ENCODE peak calls at places on chromosomes 1 and 21, in nine cellular contexts. One of them, this sample, is unnamed.
A peak's percentile ranks its signal among the peaks of the same experiment; 100 is the strongest.

GRCh38 chr1:60809204-60809985 is 273.0 kb upstream of the NFIA start:
- DNase-seq in cerebellar cortex: no peak
- DNase-seq in HCT116: no peak
- DNase-seq in central memory CD8-positive, alpha-beta T cell: no peak
- DNase-seq in thoracic aorta: no peak
- DNase-seq in activated CD4-positive, alpha-beta T cell treated with anti-CD3 and anti-CD28 coated beads, Interleukin-2, amount 50 U/mL, for 24 hours: no peak
- DNase-seq in K562: no peak
- DNase-seq in stimulated activated naive CD8-positive, alpha-beta T cell treated with anti-CD3 and anti-CD28 coated beads, Interleukin-15, amount 100 ng/mL, for 72 hours: no peak
- DNase-seq in dorsolateral prefrontal cortex: no peak
- DNase-seq in this sample: no peak

GRCh38 chr1:243946946-243947345 is 96.9 kb upstream of the AKT3 start:
- DNase-seq in cerebellar cortex: peak; percentile 23
- DNase-seq in HCT116: no peak
- DNase-seq in central memory CD8-positive, alpha-beta T cell: no peak
- DNase-seq in thoracic aorta: no peak
- DNase-seq in activated CD4-positive, alpha-beta T cell treated with anti-CD3 and anti-CD28 coated beads, Interleukin-2, amount 50 U/mL, for 24 hours: peak; percentile 23
- DNase-seq in K562: peak; percentile 46
- DNase-seq in stimulated activated naive CD8-positive, alpha-beta T cell treated with anti-CD3 and anti-CD28 coated beads, Interleukin-15, amount 100 ng/mL, for 72 hours: peak; percentile 25
- DNase-seq in dorsolateral prefrontal cortex: no peak
- DNase-seq in this sample: no peak

GRCh38 chr1:50348449-50349241 is 74.6 kb downstream of the DMRTA2 start:
- DNase-seq in cerebellar cortex: peak; percentile 70
- DNase-seq in HCT116: peak; percentile 48
- DNase-seq in central memory CD8-positive, alpha-beta T cell: no peak
- DNase-seq in thoracic aorta: no peak
- DNase-seq in activated CD4-positive, alpha-beta T cell treated with anti-CD3 and anti-CD28 coated beads, Interleukin-2, amount 50 U/mL, for 24 hours: peak; percentile 46
- DNase-seq in K562: peak; percentile 78
- DNase-seq in stimulated activated naive CD8-positive, alpha-beta T cell treated with anti-CD3 and anti-CD28 coated beads, Interleukin-15, amount 100 ng/mL, for 72 hours: peak; percentile 38
- DNase-seq in dorsolateral prefrontal cortex: no peak
- DNase-seq in this sample: peak; percentile 65

GRCh38 chr1:169550294-169550693 is 36.0 kb downstream of the F5 start:
- DNase-seq in cerebellar cortex: peak; percentile 55
- DNase-seq in HCT116: peak; percentile 40
- DNase-seq in central memory CD8-positive, alpha-beta T cell: no peak
- DNase-seq in thoracic aorta: no peak
- DNase-seq in activated CD4-positive, alpha-beta T cell treated with anti-CD3 and anti-CD28 coated beads, Interleukin-2, amount 50 U/mL, for 24 hours: no peak
- DNase-seq in K562: peak; percentile 45
- DNase-seq in stimulated activated naive CD8-positive, alpha-beta T cell treated with anti-CD3 and anti-CD28 coated beads, Interleukin-15, amount 100 ng/mL, for 72 hours: no peak
- DNase-seq in dorsolateral prefrontal cortex: no peak
- DNase-seq in this sample: no peak

GRCh38 chr1:230825061-230825803 is 43.1 kb downstream of the C1orf198 start:
- DNase-seq in cerebellar cortex: no peak
- DNase-seq in HCT116: no peak
- DNase-seq in central memory CD8-positive, alpha-beta T cell: no peak
- DNase-seq in thoracic aorta: no peak
- DNase-seq in activated CD4-positive, alpha-beta T cell treated with anti-CD3 and anti-CD28 coated beads, Interleukin-2, amount 50 U/mL, for 24 hours: no peak
- DNase-seq in K562: no peak
- DNase-seq in stimulated activated naive CD8-positive, alpha-beta T cell treated with anti-CD3 and anti-CD28 coated beads, Interleukin-15, amount 100 ng/mL, for 72 hours: no peak
- DNase-seq in dorsolateral prefrontal cortex: no peak
- DNase-seq in this sample: peak; percentile 66

GRCh38 chr1:40386796-40387195 is 13.3 kb downstream of the SMAP2 start:
- DNase-seq in cerebellar cortex: no peak
- DNase-seq in HCT116: no peak
- DNase-seq in central memory CD8-positive, alpha-beta T cell: no peak
- DNase-seq in thoracic aorta: no peak
- DNase-seq in activated CD4-positive, alpha-beta T cell treated with anti-CD3 and anti-CD28 coated beads, Interleukin-2, amount 50 U/mL, for 24 hours: no peak
- DNase-seq in K562: no peak
- DNase-seq in stimulated activated naive CD8-positive, alpha-beta T cell treated with anti-CD3 and anti-CD28 coated beads, Interleukin-15, amount 100 ng/mL, for 72 hours: no peak
- DNase-seq in dorsolateral prefrontal cortex: no peak
- DNase-seq in this sample: no peak

GRCh38 chr1:2606806-2607680 is 20.5 kb downstream of the PRXL2B start:
- DNase-seq in cerebellar cortex: no peak
- DNase-seq in HCT116: no peak
- DNase-seq in central memory CD8-positive, alpha-beta T cell: no peak
- DNase-seq in thoracic aorta: no peak
- DNase-seq in activated CD4-positive, alpha-beta T cell treated with anti-CD3 and anti-CD28 coated beads, Interleukin-2, amount 50 U/mL, for 24 hours: no peak
- DNase-seq in K562: no peak
- DNase-seq in stimulated activated naive CD8-positive, alpha-beta T cell treated with anti-CD3 and anti-CD28 coated beads, Interleukin-15, amount 100 ng/mL, for 72 hours: no peak
- DNase-seq in dorsolateral prefrontal cortex: no peak
- DNase-seq in this sample: peak; percentile 57

GRCh38 chr1:5661196-5662130 is 330.8 kb downstream of the NPHP4 start:
- DNase-seq in cerebellar cortex: no peak
- DNase-seq in HCT116: no peak
- DNase-seq in central memory CD8-positive, alpha-beta T cell: no peak
- DNase-seq in thoracic aorta: no peak
- DNase-seq in activated CD4-positive, alpha-beta T cell treated with anti-CD3 and anti-CD28 coated beads, Interleukin-2, amount 50 U/mL, for 24 hours: no peak
- DNase-seq in K562: no peak
- DNase-seq in stimulated activated naive CD8-positive, alpha-beta T cell treated with anti-CD3 and anti-CD28 coated beads, Interleukin-15, amount 100 ng/mL, for 72 hours: no peak
- DNase-seq in dorsolateral prefrontal cortex: peak; percentile 35
- DNase-seq in this sample: no peak

GRCh38 chr1:76546354-76546933 is 320.8 kb upstream of the ST6GALNAC5 start:
- DNase-seq in cerebellar cortex: peak; percentile 91
- DNase-seq in HCT116: no peak
- DNase-seq in central memory CD8-positive, alpha-beta T cell: no peak
- DNase-seq in thoracic aorta: no peak
- DNase-seq in activated CD4-positive, alpha-beta T cell treated with anti-CD3 and anti-CD28 coated beads, Interleukin-2, amount 50 U/mL, for 24 hours: no peak
- DNase-seq in K562: no peak
- DNase-seq in stimulated activated naive CD8-positive, alpha-beta T cell treated with anti-CD3 and anti-CD28 coated beads, Interleukin-15, amount 100 ng/mL, for 72 hours: no peak
- DNase-seq in dorsolateral prefrontal cortex: no peak
- DNase-seq in this sample: no peak

GRCh38 chr1:86788300-86789206 is 84.2 kb downstream of the SH3GLB1 start:
- DNase-seq in cerebellar cortex: no peak
- DNase-seq in HCT116: no peak
- DNase-seq in central memory CD8-positive, alpha-beta T cell: no peak
- DNase-seq in thoracic aorta: peak; percentile 34
- DNase-seq in activated CD4-positive, alpha-beta T cell treated with anti-CD3 and anti-CD28 coated beads, Interleukin-2, amount 50 U/mL, for 24 hours: no peak
- DNase-seq in K562: peak; percentile 54
- DNase-seq in stimulated activated naive CD8-positive, alpha-beta T cell treated with anti-CD3 and anti-CD28 coated beads, Interleukin-15, amount 100 ng/mL, for 72 hours: no peak
- DNase-seq in dorsolateral prefrontal cortex: no peak
- DNase-seq in this sample: peak; percentile 17

GRCh38 chr21:42595281-42596187 is 57.9 kb upstream of the PDE9A start:
- DNase-seq in cerebellar cortex: no peak
- DNase-seq in HCT116: no peak
- DNase-seq in central memory CD8-positive, alpha-beta T cell: no peak
- DNase-seq in thoracic aorta: no peak
- DNase-seq in activated CD4-positive, alpha-beta T cell treated with anti-CD3 and anti-CD28 coated beads, Interleukin-2, amount 50 U/mL, for 24 hours: no peak
- DNase-seq in K562: no peak
- DNase-seq in stimulated activated naive CD8-positive, alpha-beta T cell treated with anti-CD3 and anti-CD28 coated beads, Interleukin-15, amount 100 ng/mL, for 72 hours: no peak
- DNase-seq in dorsolateral prefrontal cortex: no peak
- DNase-seq in this sample: no peak

GRCh38 chr1:112954059-112954458 is 1.9 kb downstream of the SLC16A1 start:
- DNase-seq in cerebellar cortex: peak; percentile 19
- DNase-seq in HCT116: no peak
- DNase-seq in central memory CD8-positive, alpha-beta T cell: no peak
- DNase-seq in thoracic aorta: no peak
- DNase-seq in activated CD4-positive, alpha-beta T cell treated with anti-CD3 and anti-CD28 coated beads, Interleukin-2, amount 50 U/mL, for 24 hours: no peak
- DNase-seq in K562: peak; percentile 21
- DNase-seq in stimulated activated naive CD8-positive, alpha-beta T cell treated with anti-CD3 and anti-CD28 coated beads, Interleukin-15, amount 100 ng/mL, for 72 hours: no peak
- DNase-seq in dorsolateral prefrontal cortex: no peak
- DNase-seq in this sample: no peak

GRCh38 chr1:63087966-63088365 is 234.4 kb upstream of the FOXD3 start:
- DNase-seq in cerebellar cortex: peak; percentile 8
- DNase-seq in HCT116: no peak
- DNase-seq in central memory CD8-positive, alpha-beta T cell: no peak
- DNase-seq in thoracic aorta: no peak
- DNase-seq in activated CD4-positive, alpha-beta T cell treated with anti-CD3 and anti-CD28 coated beads, Interleukin-2, amount 50 U/mL, for 24 hours: no peak
- DNase-seq in K562: peak; percentile 2
- DNase-seq in stimulated activated naive CD8-positive, alpha-beta T cell treated with anti-CD3 and anti-CD28 coated beads, Interleukin-15, amount 100 ng/mL, for 72 hours: no peak
- DNase-seq in dorsolateral prefrontal cortex: peak; percentile 52
- DNase-seq in this sample: no peak

GRCh38 chr1:25932321-25932720 is 26.1 kb upstream of the STMN1 start:
- DNase-seq in cerebellar cortex: no peak
- DNase-seq in HCT116: no peak
- DNase-seq in central memory CD8-positive, alpha-beta T cell: no peak
- DNase-seq in thoracic aorta: no peak
- DNase-seq in activated CD4-positive, alpha-beta T cell treated with anti-CD3 and anti-CD28 coated beads, Interleukin-2, amount 50 U/mL, for 24 hours: no peak
- DNase-seq in K562: no peak
- DNase-seq in stimulated activated naive CD8-positive, alpha-beta T cell treated with anti-CD3 and anti-CD28 coated beads, Interleukin-15, amount 100 ng/mL, for 72 hours: no peak
- DNase-seq in dorsolateral prefrontal cortex: no peak
- DNase-seq in this sample: no peak

GRCh38 chr1:180562582-180562981 is 3.8 kb downstream of the OVAAL start:
- DNase-seq in cerebellar cortex: no peak
- DNase-seq in HCT116: no peak
- DNase-seq in central memory CD8-positive, alpha-beta T cell: no peak
- DNase-seq in thoracic aorta: no peak
- DNase-seq in activated CD4-positive, alpha-beta T cell treated with anti-CD3 and anti-CD28 coated beads, Interleukin-2, amount 50 U/mL, for 24 hours: no peak
- DNase-seq in K562: no peak
- DNase-seq in stimulated activated naive CD8-positive, alpha-beta T cell treated with anti-CD3 and anti-CD28 coated beads, Interleukin-15, amount 100 ng/mL, for 72 hours: no peak
- DNase-seq in dorsolateral prefrontal cortex: no peak
- DNase-seq in this sample: no peak

GRCh38 chr1:109185357-109185756 is 28.4 kb upstream of the SARS1 start:
- DNase-seq in cerebellar cortex: no peak
- DNase-seq in HCT116: no peak
- DNase-seq in central memory CD8-positive, alpha-beta T cell: no peak
- DNase-seq in thoracic aorta: no peak
- DNase-seq in activated CD4-positive, alpha-beta T cell treated with anti-CD3 and anti-CD28 coated beads, Interleukin-2, amount 50 U/mL, for 24 hours: no peak
- DNase-seq in K562: no peak
- DNase-seq in stimulated activated naive CD8-positive, alpha-beta T cell treated with anti-CD3 and anti-CD28 coated beads, Interleukin-15, amount 100 ng/mL, for 72 hours: no peak
- DNase-seq in dorsolateral prefrontal cortex: no peak
- DNase-seq in this sample: no peak

GRCh38 chr21:18002393-18002792 is 183.2 kb upstream of the C21orf91 start:
- DNase-seq in cerebellar cortex: no peak
- DNase-seq in HCT116: no peak
- DNase-seq in central memory CD8-positive, alpha-beta T cell: no peak
- DNase-seq in thoracic aorta: no peak
- DNase-seq in activated CD4-positive, alpha-beta T cell treated with anti-CD3 and anti-CD28 coated beads, Interleukin-2, amount 50 U/mL, for 24 hours: no peak
- DNase-seq in K562: no peak
- DNase-seq in stimulated activated naive CD8-positive, alpha-beta T cell treated with anti-CD3 and anti-CD28 coated beads, Interleukin-15, amount 100 ng/mL, for 72 hours: no peak
- DNase-seq in dorsolateral prefrontal cortex: no peak
- DNase-seq in this sample: no peak

GRCh38 chr1:72062584-72062983 is 219.8 kb downstream of the NEGR1 start:
- DNase-seq in cerebellar cortex: no peak
- DNase-seq in HCT116: no peak
- DNase-seq in central memory CD8-positive, alpha-beta T cell: no peak
- DNase-seq in thoracic aorta: no peak
- DNase-seq in activated CD4-positive, alpha-beta T cell treated with anti-CD3 and anti-CD28 coated beads, Interleukin-2, amount 50 U/mL, for 24 hours: no peak
- DNase-seq in K562: no peak
- DNase-seq in stimulated activated naive CD8-positive, alpha-beta T cell treated with anti-CD3 and anti-CD28 coated beads, Interleukin-15, amount 100 ng/mL, for 72 hours: no peak
- DNase-seq in dorsolateral prefrontal cortex: no peak
- DNase-seq in this sample: no peak

GRCh38 chr1:111948209-111949131 is 41.0 kb downstream of the KCND3 start:
- DNase-seq in cerebellar cortex: peak; percentile 66
- DNase-seq in HCT116: no peak
- DNase-seq in central memory CD8-positive, alpha-beta T cell: no peak
- DNase-seq in thoracic aorta: no peak
- DNase-seq in activated CD4-positive, alpha-beta T cell treated with anti-CD3 and anti-CD28 coated beads, Interleukin-2, amount 50 U/mL, for 24 hours: no peak
- DNase-seq in K562: no peak
- DNase-seq in stimulated activated naive CD8-positive, alpha-beta T cell treated with anti-CD3 and anti-CD28 coated beads, Interleukin-15, amount 100 ng/mL, for 72 hours: no peak
- DNase-seq in dorsolateral prefrontal cortex: peak; percentile 58
- DNase-seq in this sample: no peak

GRCh38 chr1:214739621-214740238 is 136.7 kb downstream of the CENPF start:
- DNase-seq in cerebellar cortex: no peak
- DNase-seq in HCT116: no peak
- DNase-seq in central memory CD8-positive, alpha-beta T cell: no peak
- DNase-seq in thoracic aorta: no peak
- DNase-seq in activated CD4-positive, alpha-beta T cell treated with anti-CD3 and anti-CD28 coated beads, Interleukin-2, amount 50 U/mL, for 24 hours: no peak
- DNase-seq in K562: no peak
- DNase-seq in stimulated activated naive CD8-positive, alpha-beta T cell treated with anti-CD3 and anti-CD28 coated beads, Interleukin-15, amount 100 ng/mL, for 72 hours: no peak
- DNase-seq in dorsolateral prefrontal cortex: no peak
- DNase-seq in this sample: no peak

GRCh38 chr1:33244143-33244808 is 12.0 kb upstream of the ZNF362 start:
- DNase-seq in cerebellar cortex: no peak
- DNase-seq in HCT116: no peak
- DNase-seq in central memory CD8-positive, alpha-beta T cell: no peak
- DNase-seq in thoracic aorta: no peak
- DNase-seq in activated CD4-positive, alpha-beta T cell treated with anti-CD3 and anti-CD28 coated beads, Interleukin-2, amount 50 U/mL, for 24 hours: no peak
- DNase-seq in K562: no peak
- DNase-seq in stimulated activated naive CD8-positive, alpha-beta T cell treated with anti-CD3 and anti-CD28 coated beads, Interleukin-15, amount 100 ng/mL, for 72 hours: no peak
- DNase-seq in dorsolateral prefrontal cortex: no peak
- DNase-seq in this sample: no peak

GRCh38 chr1:246687002-246687401 is 37.2 kb upstream of the SCCPDH start:
- DNase-seq in cerebellar cortex: no peak
- DNase-seq in HCT116: no peak
- DNase-seq in central memory CD8-positive, alpha-beta T cell: no peak
- DNase-seq in thoracic aorta: no peak
- DNase-seq in activated CD4-positive, alpha-beta T cell treated with anti-CD3 and anti-CD28 coated beads, Interleukin-2, amount 50 U/mL, for 24 hours: no peak
- DNase-seq in K562: peak; percentile 24
- DNase-seq in stimulated activated naive CD8-positive, alpha-beta T cell treated with anti-CD3 and anti-CD28 coated beads, Interleukin-15, amount 100 ng/mL, for 72 hours: no peak
- DNase-seq in dorsolateral prefrontal cortex: no peak
- DNase-seq in this sample: no peak

GRCh38 chr1:160626560-160627342 is 20.1 kb downstream of the SLAMF1 start:
- DNase-seq in cerebellar cortex: no peak
- DNase-seq in HCT116: no peak
- DNase-seq in central memory CD8-positive, alpha-beta T cell: no peak
- DNase-seq in thoracic aorta: no peak
- DNase-seq in activated CD4-positive, alpha-beta T cell treated with anti-CD3 and anti-CD28 coated beads, Interleukin-2, amount 50 U/mL, for 24 hours: no peak
- DNase-seq in K562: peak; percentile 57
- DNase-seq in stimulated activated naive CD8-positive, alpha-beta T cell treated with anti-CD3 and anti-CD28 coated beads, Interleukin-15, amount 100 ng/mL, for 72 hours: no peak
- DNase-seq in dorsolateral prefrontal cortex: no peak
- DNase-seq in this sample: no peak

GRCh38 chr1:184664042-184664659 is 90.5 kb downstream of the EDEM3 start:
- DNase-seq in cerebellar cortex: peak; percentile 86
- DNase-seq in HCT116: peak; percentile 26
- DNase-seq in central memory CD8-positive, alpha-beta T cell: peak; percentile 25
- DNase-seq in thoracic aorta: no peak
- DNase-seq in activated CD4-positive, alpha-beta T cell treated with anti-CD3 and anti-CD28 coated beads, Interleukin-2, amount 50 U/mL, for 24 hours: no peak
- DNase-seq in K562: peak; percentile 74
- DNase-seq in stimulated activated naive CD8-positive, alpha-beta T cell treated with anti-CD3 and anti-CD28 coated beads, Interleukin-15, amount 100 ng/mL, for 72 hours: peak; percentile 43
- DNase-seq in dorsolateral prefrontal cortex: peak; percentile 73
- DNase-seq in this sample: no peak

GRCh38 chr21:32807717-32808380 is 36.3 kb upstream of the PAXBP1 start:
- DNase-seq in cerebellar cortex: no peak
- DNase-seq in HCT116: no peak
- DNase-seq in central memory CD8-positive, alpha-beta T cell: no peak
- DNase-seq in thoracic aorta: no peak
- DNase-seq in activated CD4-positive, alpha-beta T cell treated with anti-CD3 and anti-CD28 coated beads, Interleukin-2, amount 50 U/mL, for 24 hours: no peak
- DNase-seq in K562: no peak
- DNase-seq in stimulated activated naive CD8-positive, alpha-beta T cell treated with anti-CD3 and anti-CD28 coated beads, Interleukin-15, amount 100 ng/mL, for 72 hours: no peak
- DNase-seq in dorsolateral prefrontal cortex: no peak
- DNase-seq in this sample: no peak